ENCODE peak calls at places on chromosome 9, in nine cellular contexts. One of them, this sample, is unnamed.

GRCh38 chr9:22037954-22038690 is 29.0 kb upstream of the CDKN2B start:
- DNase-seq in colonic mucosa: no peak
- DNase-seq in epithelial cell of esophagus: peak
- DNase-seq in HepG2: no peak
- DNase-seq in neural progenitor cell: no peak
- DNase-seq in A549: no peak
- DNase-seq in ovary: no peak
- DNase-seq in fibroblast of mammary gland: peak
- DNase-seq in adrenal gland: no peak
- DNase-seq in this sample: peak

GRCh38 chr9:96113045-96113444 is 188.9 kb downstream of the HSD17B3 start:
- DNase-seq in adrenal gland: no peak
- DNase-seq in colonic mucosa: no peak
- DNase-seq in ovary: no peak
- DNase-seq in HepG2: no peak
- DNase-seq in fibroblast of mammary gland: no peak
- DNase-seq in A549: peak
- DNase-seq in epithelial cell of esophagus: no peak
- DNase-seq in neural progenitor cell: no peak
- DNase-seq in this sample: no peak

GRCh38 chr9:86947146-86948081 is at the start of gene GAS1:
- DNase-seq in fibroblast of mammary gland: peak
- DNase-seq in colonic mucosa: peak
- DNase-seq in neural progenitor cell: peak
- DNase-seq in A549: peak
- DNase-seq in adrenal gland: peak
- DNase-seq in HepG2: no peak
- DNase-seq in epithelial cell of esophagus: peak
- DNase-seq in ovary: peak
- DNase-seq in this sample: peak

GRCh38 chr9:91953723-91954122 is 3.7 kb upstream of the ROR2 start:
- DNase-seq in fibroblast of mammary gland: no peak
- DNase-seq in HepG2: no peak
- DNase-seq in adrenal gland: no peak
- DNase-seq in neural progenitor cell: no peak
- DNase-seq in A549: no peak
- DNase-seq in colonic mucosa: no peak
- DNase-seq in ovary: no peak
- DNase-seq in epithelial cell of esophagus: no peak
- DNase-seq in this sample: no peak

GRCh38 chr9:125103770-125104169 is 39.6 kb downstream of the SCAI start:
- DNase-seq in A549: no peak
- DNase-seq in colonic mucosa: no peak
- DNase-seq in HepG2: no peak
- DNase-seq in adrenal gland: no peak
- DNase-seq in epithelial cell of esophagus: no peak
- DNase-seq in neural progenitor cell: no peak
- DNase-seq in fibroblast of mammary gland: no peak
- DNase-seq in ovary: no peak
- DNase-seq in this sample: no peak

GRCh38 chr9:131747352-131747751 is 7.5 kb upstream of the RAPGEF1 start:
- DNase-seq in A549: peak
- DNase-seq in fibroblast of mammary gland: peak
- DNase-seq in HepG2: peak
- DNase-seq in adrenal gland: peak
- DNase-seq in epithelial cell of esophagus: peak
- DNase-seq in colonic mucosa: no peak
- DNase-seq in ovary: no peak
- DNase-seq in neural progenitor cell: peak
- DNase-seq in this sample: peak

GRCh38 chr9:113488490-113488889 is 25.0 kb downstream of the RGS3 start:
- DNase-seq in epithelial cell of esophagus: no peak
- DNase-seq in ovary: no peak
- DNase-seq in adrenal gland: peak
- DNase-seq in neural progenitor cell: no peak
- DNase-seq in fibroblast of mammary gland: peak
- DNase-seq in HepG2: no peak
- DNase-seq in colonic mucosa: no peak
- DNase-seq in A549: no peak
- DNase-seq in this sample: no peak

GRCh38 chr9:86443992-86444391 is 89.8 kb upstream of the TUT7 start:
- DNase-seq in HepG2: no peak
- DNase-seq in neural progenitor cell: no peak
- DNase-seq in colonic mucosa: no peak
- DNase-seq in epithelial cell of esophagus: no peak
- DNase-seq in fibroblast of mammary gland: no peak
- DNase-seq in ovary: no peak
- DNase-seq in A549: no peak
- DNase-seq in adrenal gland: no peak
- DNase-seq in this sample: no peak

GRCh38 chr9:111913159-111913558 is 16.5 kb downstream of the UGCG start:
- DNase-seq in fibroblast of mammary gland: no peak
- DNase-seq in A549: no peak
- DNase-seq in colonic mucosa: no peak
- DNase-seq in ovary: no peak
- DNase-seq in adrenal gland: no peak
- DNase-seq in neural progenitor cell: no peak
- DNase-seq in HepG2: no peak
- DNase-seq in epithelial cell of esophagus: no peak
- DNase-seq in this sample: peak

GRCh38 chr9:87898151-87898550 is 15.5 kb downstream of the SPATA31E1 start:
- DNase-seq in A549: no peak
- DNase-seq in epithelial cell of esophagus: no peak
- DNase-seq in fibroblast of mammary gland: peak
- DNase-seq in ovary: no peak
- DNase-seq in adrenal gland: no peak
- DNase-seq in HepG2: no peak
- DNase-seq in colonic mucosa: no peak
- DNase-seq in neural progenitor cell: no peak
- DNase-seq in this sample: peak

GRCh38 chr9:131886839-131887238 is 147.0 kb upstream of the RAPGEF1 start:
- DNase-seq in A549: no peak
- DNase-seq in ovary: no peak
- DNase-seq in adrenal gland: no peak
- DNase-seq in epithelial cell of esophagus: no peak
- DNase-seq in colonic mucosa: no peak
- DNase-seq in neural progenitor cell: no peak
- DNase-seq in fibroblast of mammary gland: peak
- DNase-seq in HepG2: no peak
- DNase-seq in this sample: peak

GRCh38 chr9:126874546-126875314 is 14.3 kb downstream of the ZBTB34 start:
- DNase-seq in epithelial cell of esophagus: no peak
- DNase-seq in colonic mucosa: no peak
- DNase-seq in ovary: no peak
- DNase-seq in neural progenitor cell: no peak
- DNase-seq in A549: no peak
- DNase-seq in HepG2: no peak
- DNase-seq in adrenal gland: peak
- DNase-seq in fibroblast of mammary gland: no peak
- DNase-seq in this sample: no peak

GRCh38 chr9:77063645-77064285 is 44.3 kb downstream of the FOXB2 start:
- DNase-seq in neural progenitor cell: no peak
- DNase-seq in HepG2: no peak
- DNase-seq in epithelial cell of esophagus: peak
- DNase-seq in A549: peak
- DNase-seq in colonic mucosa: no peak
- DNase-seq in fibroblast of mammary gland: peak
- DNase-seq in adrenal gland: no peak
- DNase-seq in ovary: no peak
- DNase-seq in this sample: peak

GRCh38 chr9:12680757-12681156 is 12.4 kb upstream of the TYRP1 start:
- DNase-seq in HepG2: no peak
- DNase-seq in colonic mucosa: no peak
- DNase-seq in epithelial cell of esophagus: no peak
- DNase-seq in fibroblast of mammary gland: no peak
- DNase-seq in neural progenitor cell: no peak
- DNase-seq in adrenal gland: no peak
- DNase-seq in A549: no peak
- DNase-seq in ovary: no peak
- DNase-seq in this sample: no peak

GRCh38 chr9:33329117-33329563 is 38.8 kb downstream of the NFX1 start:
- DNase-seq in adrenal gland: peak
- DNase-seq in neural progenitor cell: no peak
- DNase-seq in colonic mucosa: peak
- DNase-seq in fibroblast of mammary gland: peak
- DNase-seq in ovary: no peak
- DNase-seq in epithelial cell of esophagus: peak
- DNase-seq in HepG2: no peak
- DNase-seq in A549: peak
- DNase-seq in this sample: peak

GRCh38 chr9:21919377-21920362 is 74.5 kb downstream of the CDKN2A start:
- DNase-seq in fibroblast of mammary gland: peak
- DNase-seq in A549: no peak
- DNase-seq in epithelial cell of esophagus: peak
- DNase-seq in ovary: no peak
- DNase-seq in adrenal gland: no peak
- DNase-seq in neural progenitor cell: no peak
- DNase-seq in colonic mucosa: peak
- DNase-seq in HepG2: peak
- DNase-seq in this sample: peak

GRCh38 chr9:105103776-105104175 is 140.7 kb upstream of the SLC44A1 start:
- DNase-seq in fibroblast of mammary gland: no peak
- DNase-seq in HepG2: no peak
- DNase-seq in colonic mucosa: no peak
- DNase-seq in ovary: no peak
- DNase-seq in epithelial cell of esophagus: peak
- DNase-seq in neural progenitor cell: no peak
- DNase-seq in adrenal gland: no peak
- DNase-seq in A549: peak
- DNase-seq in this sample: peak

GRCh38 chr9:21789541-21790037 is 12.8 kb upstream of the MTAP start:
- DNase-seq in adrenal gland: peak
- DNase-seq in neural progenitor cell: peak
- DNase-seq in ovary: peak
- DNase-seq in epithelial cell of esophagus: peak
- DNase-seq in colonic mucosa: peak
- DNase-seq in HepG2: peak
- DNase-seq in A549: peak
- DNase-seq in fibroblast of mammary gland: peak
- DNase-seq in this sample: peak

GRCh38 chr9:72753261-72753893 is 199.5 kb downstream of the ALDH1A1 start:
- DNase-seq in adrenal gland: no peak
- DNase-seq in fibroblast of mammary gland: peak
- DNase-seq in colonic mucosa: no peak
- DNase-seq in neural progenitor cell: no peak
- DNase-seq in epithelial cell of esophagus: peak
- DNase-seq in HepG2: no peak
- DNase-seq in ovary: no peak
- DNase-seq in A549: peak
- DNase-seq in this sample: peak

GRCh38 chr9:97558701-97559101 is 57.2 kb downstream of the TMOD1 start:
- DNase-seq in epithelial cell of esophagus: no peak
- DNase-seq in fibroblast of mammary gland: no peak
- DNase-seq in ovary: no peak
- DNase-seq in neural progenitor cell: no peak
- DNase-seq in colonic mucosa: no peak
- DNase-seq in adrenal gland: no peak
- DNase-seq in HepG2: no peak
- DNase-seq in A549: no peak
- DNase-seq in this sample: no peak

DNA sequence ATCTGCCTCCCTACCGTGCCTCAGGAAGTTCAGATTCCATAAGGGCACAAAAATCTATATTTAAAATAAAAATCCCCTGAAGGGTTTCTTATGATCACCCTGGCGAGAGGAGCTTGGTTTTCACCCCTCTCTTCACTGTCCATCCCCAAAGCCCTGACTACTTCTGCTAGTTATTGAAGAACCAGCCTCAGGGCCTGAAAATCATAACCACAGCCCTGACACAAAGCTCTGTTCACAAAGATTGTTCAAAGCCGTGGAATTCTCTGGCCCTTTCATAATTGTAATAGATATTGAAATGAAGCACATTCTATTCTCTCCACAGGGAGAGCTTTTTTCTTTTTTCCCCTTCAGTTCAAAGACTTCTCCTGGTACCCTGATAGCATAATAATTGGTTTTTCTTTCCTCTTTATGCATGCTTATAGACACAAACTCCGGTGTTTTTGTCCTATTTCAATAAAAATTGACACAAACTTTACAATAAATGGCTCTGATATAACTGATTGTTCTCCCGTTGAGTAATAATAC is 343.8 kb downstream of the CAAP1 start:
- DNase-seq in A549: no peak
- DNase-seq in epithelial cell of esophagus: no peak
- DNase-seq in fibroblast of mammary gland: no peak
- DNase-seq in HepG2: no peak
- DNase-seq in adrenal gland: no peak
- DNase-seq in neural progenitor cell: no peak
- DNase-seq in colonic mucosa: no peak
- DNase-seq in ovary: no peak
- DNase-seq in this sample: no peak
- TF ChIP-seq CTCF in A549: no peak
- TF ChIP-seq CTCF in epithelial cell of esophagus: no peak
- TF ChIP-seq CTCF in fibroblast of mammary gland: no peak
- TF ChIP-seq CTCF in HepG2: no peak
- TF ChIP-seq CTCF in adrenal gland: no peak
- TF ChIP-seq CTCF in neural progenitor cell: no peak
- TF ChIP-seq CTCF in colonic mucosa: no peak
- TF ChIP-seq CTCF in ovary: no peak
- TF ChIP-seq CTCF in this sample: no peak

GRCh38 chr9:121607434-121608248 is 43.8 kb upstream of the DAB2IP start:
- DNase-seq in HepG2: peak
- DNase-seq in fibroblast of mammary gland: peak
- DNase-seq in colonic mucosa: no peak
- DNase-seq in ovary: no peak
- DNase-seq in epithelial cell of esophagus: peak
- DNase-seq in neural progenitor cell: peak
- DNase-seq in A549: peak
- DNase-seq in adrenal gland: no peak
- DNase-seq in this sample: peak
- H3K4me3 ChIP-seq in HepG2: no peak
- H3K4me3 ChIP-seq in fibroblast of mammary gland: no peak
- H3K4me3 ChIP-seq in colonic mucosa: no peak
- H3K4me3 ChIP-seq in ovary: no peak
- H3K4me3 ChIP-seq in epithelial cell of esophagus: no peak
- H3K4me3 ChIP-seq in neural progenitor cell: no peak
- H3K4me3 ChIP-seq in A549: no peak
- H3K4me3 ChIP-seq in adrenal gland: no peak
- H3K4me3 ChIP-seq in this sample: no peak

GRCh38 chr9:98745470-98745869 is 36.7 kb upstream of the GABBR2 start:
- DNase-seq in adrenal gland: no peak
- DNase-seq in fibroblast of mammary gland: no peak
- DNase-seq in ovary: no peak
- DNase-seq in HepG2: no peak
- DNase-seq in colonic mucosa: no peak
- DNase-seq in A549: no peak
- DNase-seq in epithelial cell of esophagus: no peak
- DNase-seq in neural progenitor cell: no peak
- DNase-seq in this sample: no peak
- TF ChIP-seq CTCF in adrenal gland: no peak
- TF ChIP-seq CTCF in fibroblast of mammary gland: no peak
- TF ChIP-seq CTCF in ovary: no peak
- TF ChIP-seq CTCF in HepG2: no peak
- TF ChIP-seq CTCF in colonic mucosa: no peak
- TF ChIP-seq CTCF in A549: no peak
- TF ChIP-seq CTCF in epithelial cell of esophagus: no peak
- TF ChIP-seq CTCF in neural progenitor cell: no peak
- TF ChIP-seq CTCF in this sample: no peak

DNA sequence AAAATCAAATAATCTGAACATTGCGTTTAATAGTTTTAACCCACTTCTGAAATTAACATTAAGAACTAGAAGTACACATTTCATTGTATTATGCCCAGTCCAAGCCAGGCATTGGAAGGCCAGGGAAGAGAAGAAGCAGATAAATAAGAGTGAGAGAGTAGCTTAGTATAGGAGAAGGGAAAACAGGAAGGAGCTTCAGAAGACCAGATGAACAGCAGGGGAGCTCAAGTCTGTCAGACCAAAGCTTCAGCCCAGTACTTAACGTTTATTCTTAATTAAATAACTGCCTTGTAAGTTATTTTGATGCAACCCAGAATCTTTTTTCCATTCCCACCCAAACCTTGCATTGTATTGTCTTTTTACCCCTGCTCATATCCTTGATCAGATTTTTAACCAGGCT is 11.5 kb upstream of the FAM120AOS start:
- DNase-seq in colonic mucosa: no peak
- DNase-seq in ovary: no peak
- DNase-seq in HepG2: no peak
- DNase-seq in epithelial cell of esophagus: no peak
- DNase-seq in neural progenitor cell: no peak
- DNase-seq in adrenal gland: no peak
- DNase-seq in A549: no peak
- DNase-seq in fibroblast of mammary gland: no peak
- DNase-seq in this sample: no peak
- H3K4me3 ChIP-seq in colonic mucosa: no peak
- H3K4me3 ChIP-seq in ovary: no peak
- H3K4me3 ChIP-seq in HepG2: no peak
- H3K4me3 ChIP-seq in epithelial cell of esophagus: no peak
- H3K4me3 ChIP-seq in neural progenitor cell: no peak
- H3K4me3 ChIP-seq in adrenal gland: no peak
- H3K4me3 ChIP-seq in A549: no peak
- H3K4me3 ChIP-seq in fibroblast of mammary gland: no peak
- H3K4me3 ChIP-seq in this sample: no peak